ENCODE peak calls at places on chromosomes 4 and X, in five cellular contexts. W is psoas muscle, Y is foreskin fibroblast, U is RKO, K is non-pigmented ciliary epithelial cell. L is an unnamed sample.

GRCh38 chrX:17655232-17656034 is 81.9 kb upstream of the SCML1 start:
- DNase-seq in U (no peak), Y (peak), K (no peak), W (no peak), L (no peak)

GRCh38 chr4:15794905-15795304 is 16.8 kb downstream of the CD38 start:
- DNase-seq in Y (no peak), U (no peak), K (no peak), W (no peak), L (no peak)

GRCh38 chr4:138488527-138488926 is 246.4 kb upstream of the SLC7A11 start:
- DNase-seq in K (no peak), Y (no peak), U (peak), W (no peak), L (peak)

GRCh38 chrX:136711147-136711546 is 63.2 kb downstream of the CD40LG start:
- DNase-seq in U (peak), W (peak), K (no peak), Y (peak), L (peak)

GRCh38 chr4:78372282-78372988 is 179.1 kb upstream of the ANXA3 start:
- DNase-seq in U (no peak), K (no peak), W (no peak), Y (no peak), L (no peak)

GRCh38 chr4:103306870-103307345 is 108.8 kb upstream of the CENPE start:
- DNase-seq in W (no peak), K (no peak), U (no peak), Y (no peak), L (peak)

GRCh38 chr4:74934016-74934821 is 1.3 kb downstream of the PARM1 start:
- DNase-seq in Y (peak), U (no peak), W (no peak), K (no peak), L (peak)

GRCh38 chr4:2194556-2194955 is 47.4 kb downstream of the HAUS3 start:
- DNase-seq in Y (no peak), W (no peak), K (no peak), U (no peak), L (no peak)

GRCh38 chrX:35101901-35102300 is 159.3 kb downstream of the FAM47B start:
- DNase-seq in U (no peak), Y (peak), W (no peak), K (no peak), L (no peak)

GRCh38 chr4:153393397-153393796 is 48.9 kb downstream of the MND1 start:
- DNase-seq in Y (peak), K (no peak), U (no peak), W (peak), L (peak)

GRCh38 chr4:181618896-181619295 is 624.3 kb upstream of the TENM3 start:
- DNase-seq in W (no peak), K (no peak), U (no peak), Y (no peak), L (no peak)

GRCh38 chr4:188092824-188093223 is 16.6 kb downstream of the TRIML2 start:
- DNase-seq in K (no peak), W (no peak), Y (no peak), U (no peak), L (no peak)

L was measured in ELR.